ENCODE peak calls at places on chromosomes 12 and 14, in four cellular contexts. One of them, this sample, is unnamed.

GRCh38 chr12:132723015-132723763 is 12.5 kb downstream of the PGAM5 start:
- DNase-seq in A549: no peak
- DNase-seq in WTC11: no peak
- DNase-seq in K562: no peak
- DNase-seq in this sample: no peak

GRCh38 chr12:132922676-132923075 is 33.4 kb downstream of the ZNF605 start:
- DNase-seq in A549: no peak
- DNase-seq in WTC11: no peak
- DNase-seq in K562: no peak
- DNase-seq in this sample: no peak

GRCh38 chr14:31013841-31014240 is 11.6 kb upstream of the AP4S1 start:
- DNase-seq in A549: no peak
- DNase-seq in WTC11: no peak
- DNase-seq in K562: no peak
- DNase-seq in this sample: no peak

GRCh38 chr12:106954462-106955376 is 988 bp upstream of the TMEM263 start:
- DNase-seq in A549: no peak
- DNase-seq in WTC11: peak; percentile 18
- DNase-seq in K562: peak; percentile 50
- DNase-seq in this sample: no peak

GRCh38 chr12:120316798-120317257 is 10.8 kb downstream of the PLA2G1B start:
- DNase-seq in A549: no peak
- DNase-seq in WTC11: no peak
- DNase-seq in K562: peak; percentile 19
- DNase-seq in this sample: peak; percentile 45

GRCh38 chr12:57835366-57836288 is 10.9 kb downstream of the CTDSP2 start:
- DNase-seq in A549: no peak
- DNase-seq in WTC11: no peak
- DNase-seq in K562: no peak
- DNase-seq in this sample: no peak

GRCh38 chr12:103571286-103571685 is 15.8 kb upstream of the STAB2 start:
- DNase-seq in A549: no peak
- DNase-seq in WTC11: peak; percentile 73
- DNase-seq in K562: no peak
- DNase-seq in this sample: peak; percentile 16

GRCh38 chr12:40693503-40693863 is 1.2 kb downstream of the CNTN1 start:
- DNase-seq in A549: peak; percentile 86
- DNase-seq in WTC11: peak; percentile 69
- DNase-seq in K562: no peak
- DNase-seq in this sample: no peak

GRCh38 chr12:96204381-96204780 is 10.2 kb downstream of the ELK3 start:
- DNase-seq in A549: no peak
- DNase-seq in WTC11: no peak
- DNase-seq in K562: no peak
- DNase-seq in this sample: no peak

GRCh38 chr14:77541905-77542304 is 43.3 kb upstream of the ISM2 start:
- DNase-seq in A549: no peak
- DNase-seq in WTC11: no peak
- DNase-seq in K562: no peak
- DNase-seq in this sample: no peak

GRCh38 chr12:80553316-80553715 is 109.3 kb downstream of the PTPRQ start:
- DNase-seq in A549: peak; percentile 27
- DNase-seq in WTC11: no peak
- DNase-seq in K562: no peak
- DNase-seq in this sample: no peak

GRCh38 chr14:23182372-23183014 is 967 bp downstream of the SLC7A8 start:
- DNase-seq in A549: no peak
- DNase-seq in WTC11: peak; percentile 84
- DNase-seq in K562: peak; percentile 35
- DNase-seq in this sample: no peak

GRCh38 chr12:82058197-82058596 is 299.0 kb upstream of the PPFIA2 start:
- DNase-seq in A549: no peak
- DNase-seq in WTC11: no peak
- DNase-seq in K562: no peak
- DNase-seq in this sample: no peak

GRCh38 chr12:117820216-117820907 is 148.4 kb downstream of the KSR2 start:
- DNase-seq in A549: no peak
- DNase-seq in WTC11: no peak
- DNase-seq in K562: no peak
- DNase-seq in this sample: no peak

GRCh38 chr12:12039897-12040296 is 30.8 kb upstream of the BCL2L14 start:
- DNase-seq in A549: no peak
- DNase-seq in WTC11: no peak
- DNase-seq in K562: no peak
- DNase-seq in this sample: no peak

GRCh38 chr12:26872623-26873022 is 39.6 kb upstream of the ITPR2 start:
- DNase-seq in A549: no peak
- DNase-seq in WTC11: no peak
- DNase-seq in K562: no peak
- DNase-seq in this sample: no peak

GRCh38 chr14:76550534-76550933 is 174.6 kb downstream of the ESRRB start:
- DNase-seq in A549: no peak
- DNase-seq in WTC11: no peak
- DNase-seq in K562: no peak
- DNase-seq in this sample: no peak

GRCh38 chr14:53528114-53528513 is 375.0 kb upstream of the DDHD1 start:
- DNase-seq in A549: no peak
- DNase-seq in WTC11: no peak
- DNase-seq in K562: no peak
- DNase-seq in this sample: no peak

GRCh38 chr14:22221508-22221907 is 367.5 kb downstream of the DAD1 start:
- DNase-seq in A549: peak; percentile 8
- DNase-seq in WTC11: no peak
- DNase-seq in K562: peak; percentile 15
- DNase-seq in this sample: peak; percentile 39

GRCh38 chr12:42299392-42300308 is 26.2 kb downstream of the ZCRB1 start:
- DNase-seq in A549: peak; percentile 49
- DNase-seq in WTC11: no peak
- DNase-seq in K562: no peak
- DNase-seq in this sample: no peak

GRCh38 chr12:67439611-67440010 is 170.5 kb downstream of the CAND1 start:
- DNase-seq in A549: no peak
- DNase-seq in WTC11: no peak
- DNase-seq in K562: no peak
- DNase-seq in this sample: no peak

GRCh38 chr12:47995976-47996375 is 8.3 kb downstream of the COL2A1 start:
- DNase-seq in A549: no peak
- DNase-seq in WTC11: no peak
- DNase-seq in K562: no peak
- DNase-seq in this sample: no peak

GRCh38 chr14:94779713-94780112 is 9.8 kb upstream of the GSC start:
- DNase-seq in A549: no peak
- DNase-seq in WTC11: no peak
- DNase-seq in K562: no peak
- DNase-seq in this sample: no peak

GRCh38 chr12:123242083-123242904 is 9.1 kb downstream of the MTRFR start:
- DNase-seq in A549: no peak
- DNase-seq in WTC11: no peak
- DNase-seq in K562: no peak
- DNase-seq in this sample: no peak

GRCh38 chr12:109097435-109098141 is at the start of gene UNG:
- DNase-seq in A549: peak; percentile 97
- DNase-seq in WTC11: peak; percentile 96
- DNase-seq in K562: peak; percentile 100
- DNase-seq in this sample: peak; percentile 91

GRCh38 chr12:56636675-56637540 is 6.8 kb upstream of the BAZ2A start:
- DNase-seq in A549: peak; percentile 100
- DNase-seq in WTC11: peak; percentile 99
- DNase-seq in K562: peak; percentile 98
- DNase-seq in this sample: peak; percentile 100

GRCh38 chr12:12817611-12818010 is 4.5 kb downstream of the DDX47 start:
- DNase-seq in A549: no peak
- DNase-seq in WTC11: no peak
- DNase-seq in K562: no peak
- DNase-seq in this sample: no peak

GRCh38 chr12:95974358-95974757 is 21.8 kb downstream of the HAL start:
- DNase-seq in A549: no peak
- DNase-seq in WTC11: no peak
- DNase-seq in K562: no peak
- DNase-seq in this sample: peak; percentile 86

GRCh38 chr14:25303934-25304333 is 254.0 kb upstream of the STXBP6 start:
- DNase-seq in A549: no peak
- DNase-seq in WTC11: no peak
- DNase-seq in K562: no peak
- DNase-seq in this sample: no peak

GRCh38 chr14:25308244-25308643 is 258.3 kb upstream of the STXBP6 start:
- DNase-seq in A549: peak; percentile 0
- DNase-seq in WTC11: peak; percentile 61
- DNase-seq in K562: no peak
- DNase-seq in this sample: peak; percentile 23
- TF ChIP-seq HMGXB4 in A549: no peak
- TF ChIP-seq HMGXB4 in WTC11: no peak
- TF ChIP-seq HMGXB4 in K562: no peak
- TF ChIP-seq HMGXB4 in this sample: no peak

DNA sequence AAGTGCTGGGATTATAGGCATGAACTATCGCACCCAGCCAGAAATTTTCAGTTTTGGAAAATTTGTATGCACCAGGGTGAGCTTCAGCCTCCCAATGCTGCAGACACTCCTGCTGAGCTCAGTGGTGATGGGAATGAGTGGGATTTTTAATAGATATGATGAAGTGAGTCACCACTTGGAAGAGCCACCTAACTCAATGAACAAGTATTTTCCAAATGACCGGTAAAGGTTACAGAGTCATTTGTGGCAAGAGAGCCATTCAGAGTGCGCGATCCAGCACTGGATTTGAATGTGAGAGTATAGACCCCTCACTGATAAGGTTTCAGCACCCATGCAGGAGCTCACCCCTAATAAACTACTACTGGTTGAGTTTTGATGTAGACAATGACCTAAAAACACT is 100.7 kb downstream of the PPP2R5C start:
- DNase-seq in A549: no peak
- DNase-seq in WTC11: no peak
- DNase-seq in K562: no peak
- DNase-seq in this sample: no peak
- TF ChIP-seq HMGXB4 in A549: no peak
- TF ChIP-seq HMGXB4 in WTC11: no peak
- TF ChIP-seq HMGXB4 in K562: no peak
- TF ChIP-seq HMGXB4 in this sample: no peak

DNA sequence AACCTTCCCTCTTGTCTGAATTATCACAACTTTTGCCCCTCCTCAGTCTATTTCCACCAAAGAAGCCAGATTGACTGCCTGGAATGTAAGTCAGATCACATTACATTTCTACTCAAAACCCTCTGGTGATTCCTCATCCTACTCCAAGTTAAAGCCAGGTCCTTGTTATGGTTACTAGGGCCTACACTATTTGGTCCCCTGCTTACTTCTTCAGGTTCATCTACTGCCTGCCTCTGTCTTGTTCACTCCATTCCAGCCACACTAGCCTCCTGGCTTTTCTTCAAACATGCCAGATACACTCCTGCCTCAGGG is 43.2 kb upstream of the SYCP3 start:
- DNase-seq in A549: no peak
- DNase-seq in WTC11: no peak
- DNase-seq in K562: no peak
- DNase-seq in this sample: no peak
- TF ChIP-seq HMGXB4 in A549: no peak
- TF ChIP-seq HMGXB4 in WTC11: no peak
- TF ChIP-seq HMGXB4 in K562: no peak
- TF ChIP-seq HMGXB4 in this sample: no peak

GRCh38 chr14:93005838-93006237 is 82.9 kb downstream of the CHGA start:
- DNase-seq in A549: no peak
- DNase-seq in WTC11: no peak
- DNase-seq in K562: no peak
- DNase-seq in this sample: no peak
- TF ChIP-seq HMGXB4 in A549: no peak
- TF ChIP-seq HMGXB4 in WTC11: no peak
- TF ChIP-seq HMGXB4 in K562: no peak
- TF ChIP-seq HMGXB4 in this sample: no peak

GRCh38 chr14:100524233-100524932 is 62.8 kb downstream of the BEGAIN start:
- DNase-seq in A549: no peak
- DNase-seq in WTC11: peak; percentile 5
- DNase-seq in K562: no peak
- DNase-seq in this sample: no peak

GRCh38 chr14:100524933-100525243 is 62.3 kb downstream of the BEGAIN start:
- DNase-seq in A549: peak; percentile 46
- DNase-seq in WTC11: peak; percentile 76
- DNase-seq in K562: peak; percentile 68
- DNase-seq in this sample: no peak

GRCh38 chr14:100523536-100524025 is 63.6 kb downstream of the BEGAIN start:
- DNase-seq in A549: no peak
- DNase-seq in WTC11: peak; percentile 4
- DNase-seq in K562: no peak
- DNase-seq in this sample: no peak

GRCh38 chr14:100523131-100523530 is 64.1 kb downstream of the BEGAIN start:
- DNase-seq in A549: no peak
- DNase-seq in WTC11: no peak
- DNase-seq in K562: no peak
- DNase-seq in this sample: no peak

GRCh38 chr14:100522616-100523021 is 64.6 kb downstream of the BEGAIN start:
- DNase-seq in A549: no peak
- DNase-seq in WTC11: peak; percentile 11
- DNase-seq in K562: no peak
- DNase-seq in this sample: no peak
- TF ChIP-seq HMGXB4 in A549: no peak
- TF ChIP-seq HMGXB4 in WTC11: no peak
- TF ChIP-seq HMGXB4 in K562: no peak
- TF ChIP-seq HMGXB4 in this sample: no peak

GRCh38 chr14:54788701-54789100 is 113.9 kb downstream of the GCH1 start:
- DNase-seq in A549: no peak
- DNase-seq in WTC11: no peak
- DNase-seq in K562: no peak
- DNase-seq in this sample: no peak

GRCh38 chr14:54792288-54792687 is 110.3 kb downstream of the GCH1 start:
- DNase-seq in A549: no peak
- DNase-seq in WTC11: no peak
- DNase-seq in K562: no peak
- DNase-seq in this sample: no peak

GRCh38 chr14:54789166-54789565 is 113.5 kb downstream of the GCH1 start:
- DNase-seq in A549: no peak
- DNase-seq in WTC11: no peak
- DNase-seq in K562: no peak
- DNase-seq in this sample: no peak

GRCh38 chr14:54791001-54791400 is 111.6 kb downstream of the GCH1 start:
- DNase-seq in A549: no peak
- DNase-seq in WTC11: no peak
- DNase-seq in K562: no peak
- DNase-seq in this sample: no peak

GRCh38 chr14:54790092-54790491 is 112.5 kb downstream of the GCH1 start:
- DNase-seq in A549: no peak
- DNase-seq in WTC11: no peak
- DNase-seq in K562: no peak
- DNase-seq in this sample: no peak
- TF ChIP-seq HMGXB4 in A549: no peak
- TF ChIP-seq HMGXB4 in WTC11: no peak
- TF ChIP-seq HMGXB4 in K562: no peak
- TF ChIP-seq HMGXB4 in this sample: no peak

This sample was measured in HepG2.